ENCODE peak calls at places on chromosomes 13 and 19, in eight cellular contexts. S is NCI-H1092; T is epithelial cell of esophagus; R is NCI-H2171 treated with DMSO at 0.1 percent for 48 hours; H is activated CD4-positive, alpha-beta T cell treated with anti-CD3 and anti-CD28 coated beads for 4 hours; G is EH; A is lung; Z is astrocyte of the hippocampus. C is an unnamed sample.

GRCh38 chr13:78601124-78601885 is 2.0 kb downstream of the POU4F1 start:
- DNase-seq in S (no peak), T (no peak), R (no peak), H (no peak), G (no peak), A (no peak), Z (no peak), C (no peak)

GRCh38 chr19:7351861-7352260 is 3.1 kb downstream of the ARHGEF18 start:
- DNase-seq in S (no peak), T (no peak), R (no peak), H (no peak), G (no peak), A (no peak), Z (no peak), C (no peak)

GRCh38 chr13:73335226-73335625 is 276.4 kb downstream of the KLF5 start:
- DNase-seq in S (no peak), T (peak; percentile 98), R (no peak), H (no peak), G (peak; percentile 87), A (no peak), Z (peak; percentile 29), C (peak; percentile 10)

GRCh38 chr13:43348397-43348796 is 325.0 kb downstream of the DNAJC15 start:
- DNase-seq in S (no peak), T (peak; percentile 86), R (no peak), H (no peak), G (no peak), A (no peak), Z (peak; percentile 29), C (no peak)

GRCh38 chr19:49954933-49955332 is 6.0 kb downstream of the SIGLEC11 start:
- DNase-seq in S (no peak), T (no peak), R (no peak), H (no peak), G (no peak), A (no peak), Z (no peak), C (no peak)

GRCh38 chr13:103031332-103031873 is 34.8 kb downstream of the SLC10A2 start:
- DNase-seq in S (no peak), T (peak; percentile 45), R (peak; percentile 24), H (no peak), G (peak; percentile 21), A (no peak), Z (no peak), C (no peak)

GRCh38 chr19:40090256-40091204 is at the start of gene ZNF780A:
- DNase-seq in S (peak; percentile 56), T (peak; percentile 52), R (peak; percentile 77), H (peak; percentile 69), G (peak; percentile 69), A (peak; percentile 83), Z (peak; percentile 83), C (peak; percentile 62)

GRCh38 chr13:79491715-79492114 is 10.8 kb downstream of the NDFIP2 start:
- DNase-seq in S (no peak), T (peak; percentile 96), R (no peak), H (no peak), G (peak; percentile 89), A (no peak), Z (peak; percentile 51), C (peak; percentile 81)

GRCh38 chr13:113584870-113585671 is 518 bp downstream of the TFDP1 start:
- DNase-seq in S (no peak), T (no peak), R (no peak), H (no peak), G (peak; percentile 28), A (peak; percentile 10), Z (peak; percentile 20), C (no peak)

GRCh38 chr13:75180805-75181455 is 301.0 kb downstream of the TBC1D4 start:
- DNase-seq in S (no peak), T (peak; percentile 53), R (no peak), H (no peak), G (peak; percentile 86), A (no peak), Z (no peak), C (peak; percentile 35)

GRCh38 chr19:41995959-41996797 is 2.1 kb upstream of the ATP1A3 start:
- DNase-seq in S (peak; percentile 21), T (no peak), R (peak; percentile 22), H (no peak), G (no peak), A (no peak), Z (no peak), C (peak; percentile 1)

GRCh38 chr13:103145476-103145875 is 79.3 kb upstream of the SLC10A2 start:
- DNase-seq in S (no peak), T (peak; percentile 73), R (no peak), H (no peak), G (no peak), A (no peak), Z (no peak), C (no peak)

GRCh38 chr19:47032171-47032811 is 12.7 kb downstream of the NPAS1 start:
- DNase-seq in S (no peak), T (peak; percentile 69), R (peak; percentile 66), H (peak; percentile 73), G (peak; percentile 35), A (peak; percentile 39), Z (peak; percentile 50), C (no peak)

GRCh38 chr13:44373601-44374347 is at the start of gene SERP2:
- DNase-seq in S (no peak), T (no peak), R (peak; percentile 5), H (no peak), G (peak; percentile 27), A (no peak), Z (peak; percentile 66), C (no peak)

GRCh38 chr19:40686882-40687524 is 3.4 kb downstream of the NUMBL start:
- DNase-seq in S (no peak), T (no peak), R (no peak), H (no peak), G (no peak), A (no peak), Z (no peak), C (no peak)

GRCh38 chr13:106986033-106986484 is 418.1 kb upstream of the ARGLU1 start:
- DNase-seq in S (no peak), T (no peak), R (no peak), H (no peak), G (peak; percentile 65), A (no peak), Z (peak; percentile 23), C (peak; percentile 87)

GRCh38 chr13:68257111-68257842 is 1027.1 kb upstream of the PCDH9 start:
- DNase-seq in S (no peak), T (no peak), R (no peak), H (no peak), G (no peak), A (no peak), Z (no peak), C (no peak)

GRCh38 chr19:17765069-17765618 is 13.9 kb downstream of the FCHO1 start:
- DNase-seq in S (no peak), T (peak; percentile 81), R (no peak), H (no peak), G (no peak), A (peak; percentile 63), Z (no peak), C (peak; percentile 24)

GRCh38 chr13:26377038-26377437 is 123.1 kb downstream of the CDK8 start:
- DNase-seq in S (no peak), T (peak; percentile 25), R (no peak), H (no peak), G (peak; percentile 33), A (no peak), Z (no peak), C (no peak)

GRCh38 chr13:54210397-54211050 is 1181.9 kb downstream of the OLFM4 start:
- DNase-seq in S (no peak), T (peak; percentile 82), R (peak; percentile 13), H (no peak), G (no peak), A (no peak), Z (peak; percentile 60), C (no peak)

GRCh38 chr13:99955747-99956472 is 15.7 kb downstream of the ZIC5 start:
- DNase-seq in S (no peak), T (no peak), R (no peak), H (no peak), G (peak; percentile 7), A (no peak), Z (peak; percentile 67), C (no peak)

GRCh38 chr19:16938211-16938610 is 49.4 kb downstream of the F2RL3 start:
- DNase-seq in S (no peak), T (no peak), R (no peak), H (no peak), G (no peak), A (no peak), Z (no peak), C (no peak)

GRCh38 chr19:2798733-2799132 is 13.4 kb downstream of the THOP1 start:
- DNase-seq in S (no peak), T (no peak), R (no peak), H (no peak), G (peak; percentile 19), A (no peak), Z (peak; percentile 41), C (peak; percentile 33)

GRCh38 chr13:99829593-99830239 is 141.9 kb downstream of the ZIC5 start:
- DNase-seq in S (no peak), T (no peak), R (no peak), H (no peak), G (no peak), A (no peak), Z (no peak), C (no peak)

GRCh38 chr19:35304036-35304435 is 12.1 kb downstream of the MAG start:
- DNase-seq in S (no peak), T (no peak), R (no peak), H (no peak), G (no peak), A (no peak), Z (no peak), C (no peak)

GRCh38 chr13:47426126-47426849 is 529.4 kb upstream of the HTR2A start:
- DNase-seq in S (no peak), T (peak; percentile 61), R (no peak), H (no peak), G (peak; percentile 72), A (no peak), Z (peak; percentile 48), C (no peak)

GRCh38 chr13:36163809-36164308 is 32.7 kb upstream of the DCLK1 start:
- DNase-seq in S (peak; percentile 83), T (peak; percentile 38), R (peak; percentile 13), H (no peak), G (peak; percentile 98), A (peak; percentile 89), Z (peak; percentile 95), C (peak; percentile 89)

GRCh38 chr13:36850790-36851438 is 31.9 kb downstream of the RFXAP start:
- DNase-seq in S (no peak), T (peak; percentile 9), R (no peak), H (no peak), G (peak; percentile 15), A (no peak), Z (no peak), C (no peak)

GRCh38 chr13:21069561-21070004 is 8.2 kb upstream of the LATS2 start:
- DNase-seq in S (no peak), T (peak; percentile 91), R (no peak), H (no peak), G (peak; percentile 98), A (no peak), Z (peak; percentile 81), C (peak; percentile 88)

GRCh38 chr19:55676384-55676783 is 1.4 kb downstream of the EPN1 start:
- DNase-seq in S (no peak), T (peak; percentile 30), R (no peak), H (no peak), G (peak; percentile 16), A (no peak), Z (no peak), C (no peak)

GRCh38 chr13:50156140-50156539 is 140.9 kb downstream of the KCNRG start:
- DNase-seq in S (no peak), T (peak; percentile 45), R (no peak), H (no peak), G (peak; percentile 54), A (no peak), Z (peak; percentile 73), C (peak; percentile 80)

C was measured in NCI-H226.